ENCODE peak calls at places on chromosomes 2 and 18, in seven cellular contexts. G, X, S, Q, Y, L and N are unnamed samples.

GRCh38 chr2:161312996-161313395 is 4.8 kb downstream of the PSMD14 start:
- DNase-seq in G (no peak), X (no peak), S (no peak), Q (no peak), Y (no peak), L (no peak), N (no peak)

GRCh38 chr2:60366178-60366577 is 187.3 kb downstream of the BCL11A start:
- DNase-seq in G (no peak), X (peak; percentile 89), S (no peak), Q (no peak), Y (no peak), L (no peak), N (no peak)

GRCh38 chr2:176924909-176925548 is 287.6 kb upstream of the HNRNPA3 start:
- DNase-seq in G (no peak), X (no peak), S (no peak), Q (no peak), Y (no peak), L (no peak), N (no peak)

GRCh38 chr2:71781695-71782228 is 328.4 kb downstream of the DYSF start:
- DNase-seq in G (no peak), X (no peak), S (no peak), Q (no peak), Y (no peak), L (no peak), N (no peak)

GRCh38 chr2:231991664-231992063 is 30.2 kb downstream of the DIS3L2 start:
- DNase-seq in G (no peak), X (no peak), S (no peak), Q (no peak), Y (peak; percentile 21), L (no peak), N (no peak)

GRCh38 chr2:167759531-167759930 is 487.9 kb downstream of the STK39 start:
- DNase-seq in G (no peak), X (no peak), S (no peak), Q (no peak), Y (no peak), L (no peak), N (no peak)

GRCh38 chr2:28643911-28644334 is 107.7 kb upstream of the PPP1CB start:
- DNase-seq in G (peak; percentile 80), X (no peak), S (peak; percentile 91), Q (no peak), Y (peak; percentile 32), L (no peak), N (no peak)

GRCh38 chr2:36352711-36353110 is 2.9 kb upstream of the CRIM1 start:
- DNase-seq in G (no peak), X (peak; percentile 19), S (peak; percentile 81), Q (no peak), Y (peak; percentile 43), L (no peak), N (no peak)

GRCh38 chr2:222912776-222913175 is 51.9 kb downstream of the ACSL3 start:
- DNase-seq in G (no peak), X (peak; percentile 49), S (no peak), Q (no peak), Y (no peak), L (no peak), N (no peak)

GRCh38 chr18:44742741-44743311 is 62.1 kb downstream of the SETBP1 start:
- DNase-seq in G (peak; percentile 18), X (no peak), S (peak; percentile 79), Q (no peak), Y (no peak), L (no peak), N (peak; percentile 38)

GRCh38 chr2:102698369-102699111 is 63.3 kb upstream of the TMEM182 start:
- DNase-seq in G (no peak), X (no peak), S (peak; percentile 1), Q (no peak), Y (no peak), L (no peak), N (no peak)

GRCh38 chr2:36615214-36615613 is 17.2 kb upstream of the FEZ2 start:
- DNase-seq in G (no peak), X (no peak), S (peak; percentile 77), Q (no peak), Y (no peak), L (peak; percentile 51), N (peak; percentile 89)

GRCh38 chr2:19378939-19379338 is 20.5 kb upstream of the OSR1 start:
- DNase-seq in G (no peak), X (no peak), S (no peak), Q (no peak), Y (no peak), L (no peak), N (no peak)

GRCh38 chr2:241852116-241852980 is 6.3 kb downstream of the PDCD1 start:
- DNase-seq in G (no peak), X (no peak), S (no peak), Q (no peak), Y (no peak), L (no peak), N (no peak)

GRCh38 chr18:66826211-66826610 is 222.3 kb upstream of the CDH19 start:
- DNase-seq in G (no peak), X (no peak), S (no peak), Q (no peak), Y (peak; percentile 54), L (no peak), N (no peak)

GRCh38 chr2:74891136-74891764 is 57.3 kb downstream of the HK2 start:
- DNase-seq in G (no peak), X (no peak), S (no peak), Q (no peak), Y (no peak), L (no peak), N (no peak)

GRCh38 chr18:37321578-37322496 is 243.8 kb downstream of the CELF4 start:
- DNase-seq in G (no peak), X (no peak), S (no peak), Q (no peak), Y (no peak), L (no peak), N (no peak)

GRCh38 chr2:204225633-204226032 is 289.1 kb downstream of the ICOS start:
- DNase-seq in G (no peak), X (no peak), S (no peak), Q (no peak), Y (no peak), L (no peak), N (no peak)

GRCh38 chr2:27914046-27914792 is 23.7 kb downstream of the BABAM2 start:
- DNase-seq in G (no peak), X (no peak), S (peak; percentile 34), Q (no peak), Y (no peak), L (no peak), N (no peak)

GRCh38 chr2:23624378-23624777 is 239.4 kb downstream of the KLHL29 start:
- DNase-seq in G (no peak), X (peak; percentile 23), S (no peak), Q (no peak), Y (no peak), L (no peak), N (no peak)

GRCh38 chr2:36811071-36811470 is 114.6 kb downstream of the VIT start:
- DNase-seq in G (no peak), X (no peak), S (no peak), Q (no peak), Y (no peak), L (no peak), N (no peak)

GRCh38 chr18:53219853-53220252 is 879.9 kb downstream of the DCC start:
- DNase-seq in G (no peak), X (no peak), S (no peak), Q (no peak), Y (no peak), L (peak; percentile 23), N (no peak)

DNA sequence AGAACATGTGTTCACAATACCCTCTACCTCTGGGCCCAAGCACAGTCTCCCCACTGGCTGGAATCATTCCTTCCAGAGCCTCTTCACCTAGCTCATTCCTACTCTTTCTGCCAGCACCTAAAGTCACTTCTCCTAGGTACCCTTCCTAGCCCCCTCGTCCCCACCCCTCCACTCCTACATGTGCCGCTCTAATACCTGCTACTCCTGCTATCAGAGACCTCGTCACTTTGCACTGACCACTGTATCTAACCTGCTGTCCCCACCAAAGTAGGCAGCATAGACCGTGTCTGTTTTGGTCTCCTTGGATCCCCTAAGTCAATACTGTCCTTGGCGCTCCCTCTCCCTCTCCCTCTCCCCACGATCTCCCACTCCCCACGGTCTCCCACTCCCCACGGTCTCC is 53.2 kb upstream of the PKDCC start:
- DNase-seq in G (no peak), X (no peak), S (no peak), Q (peak; percentile 29), Y (no peak), L (no peak), N (no peak)
- H3K4me3 ChIP-seq in G (no peak overlapping the region), X (no peak overlapping the region), S (no peak overlapping the region), Q (no peak overlapping the region), Y (no peak overlapping the region), L (no peak overlapping the region), N (no peak overlapping the region)

DNA sequence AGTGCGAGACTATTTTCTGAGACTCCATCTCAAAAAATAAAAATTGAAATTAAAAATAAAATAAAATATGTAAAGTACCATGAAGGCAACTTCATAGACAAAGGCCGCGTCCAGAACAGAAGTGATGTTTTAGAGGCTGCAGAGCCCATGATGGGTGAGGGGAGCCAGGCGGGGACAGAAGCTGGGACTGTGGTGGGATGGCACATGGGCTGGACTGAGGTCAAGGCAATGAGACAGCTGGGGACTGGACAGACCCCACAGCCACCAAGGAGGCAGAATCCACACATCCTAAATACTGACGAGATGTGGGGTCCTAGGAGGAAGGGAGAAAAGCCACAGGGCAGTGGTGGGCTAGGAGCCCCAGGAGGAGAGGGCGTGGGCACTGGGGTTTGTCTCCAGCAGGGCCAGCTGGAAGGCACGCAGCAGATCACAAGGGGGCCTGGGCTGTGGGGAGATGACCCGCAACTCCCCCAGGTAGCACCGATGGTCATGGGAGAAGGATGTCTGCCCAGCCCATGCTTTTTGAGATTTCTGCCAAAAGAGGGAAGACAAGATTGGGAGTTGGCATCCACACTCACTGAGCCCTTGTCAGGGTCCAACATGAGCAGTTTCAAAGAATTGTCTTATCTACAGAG is 74.3 kb downstream of the KCNF1 start:
- DNase-seq in G (no peak), X (no peak), S (no peak), Q (peak; percentile 35), Y (no peak), L (no peak), N (no peak)
- H3K4me3 ChIP-seq in G (no peak overlapping the region), X (no peak overlapping the region), S (no peak overlapping the region), Q (no peak overlapping the region), Y (no peak overlapping the region), L (no peak overlapping the region), N (no peak overlapping the region)

GRCh38 chr2:128304715-128305554 is 13.7 kb downstream of the HS6ST1 start:
- DNase-seq in G (peak; percentile 89), X (no peak), S (peak; percentile 99), Q (no peak), Y (peak; percentile 67), L (peak; percentile 89), N (peak; percentile 98)
- H3K4me3 ChIP-seq in G (no peak overlapping the region), X (peak overlapping the region; percentile 25), S (no peak overlapping the region), Q (no peak overlapping the region), Y (no peak overlapping the region), L (no peak overlapping the region), N (no peak overlapping the region)

DNA sequence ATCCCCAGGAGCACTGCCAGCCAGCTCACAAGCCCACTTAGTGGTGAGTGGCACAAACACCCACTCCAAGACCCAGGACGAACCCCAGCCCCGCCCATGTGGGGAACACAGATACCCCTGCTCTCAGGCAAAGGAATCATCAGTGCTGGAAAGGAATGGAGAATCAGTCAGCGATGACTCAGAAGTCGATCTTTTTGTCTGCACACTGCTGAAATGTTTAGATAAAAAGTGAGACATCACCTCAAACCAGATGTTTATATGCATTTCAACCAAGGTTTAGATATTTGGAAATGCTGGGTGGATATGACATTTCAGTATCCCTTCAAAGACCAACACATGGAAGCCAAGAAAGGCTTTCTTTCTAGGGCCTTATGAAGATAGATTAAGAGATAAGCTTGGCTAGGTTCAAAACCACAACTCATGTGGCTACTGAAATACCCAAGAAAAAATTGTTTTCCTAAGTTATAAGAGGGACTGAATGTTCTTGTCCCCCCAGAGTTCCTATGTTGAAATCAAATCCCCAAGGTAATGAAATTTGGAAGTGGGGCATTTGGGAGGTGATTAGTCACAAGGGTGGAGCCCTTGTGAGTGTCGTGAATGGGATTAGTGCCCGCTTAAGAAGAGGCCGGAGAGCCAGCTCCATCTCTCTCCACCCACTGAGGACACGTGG is 43.7 kb downstream of the POU3F3 start:
- DNase-seq in G (no peak), X (no peak), S (peak; percentile 2), Q (no peak), Y (no peak), L (no peak), N (peak; percentile 83)
- H3K4me3 ChIP-seq in G (no peak overlapping the region), X (no peak overlapping the region), S (no peak overlapping the region), Q (no peak overlapping the region), Y (no peak overlapping the region), L (no peak overlapping the region), N (no peak overlapping the region)